ENCODE peak calls at places on chromosome 9, in nine cellular contexts. P is neural progenitor cell, I is right atrium auricular region, R is upper lobe of left lung, O is kidney epithelial cell, Y is Peyer's patch, T is fibroblast of mammary gland, F is AG04450, K is WERI-Rb-1. N is an unnamed sample.
A peak's percentile ranks its signal among the peaks of the same experiment; 100 is the strongest.

GRCh38 chr9:71664566-71664965 is 103.7 kb downstream of the CEMIP2 start:
- DNase-seq in P (no peak), I (no peak), R (no peak), O (no peak), Y (no peak), T (no peak), F (no peak), K (no peak), N (no peak)

GRCh38 chr9:36137392-36138004 is 965 bp downstream of the GLIPR2 start:
- DNase-seq in P (peak; percentile 27), I (no peak), R (peak; percentile 41), O (no peak), Y (no peak), T (peak; percentile 33), F (no peak), K (peak; percentile 24), N (peak; percentile 38)

GRCh38 chr9:32251539-32251938 is 132.9 kb upstream of the ACO1 start:
- DNase-seq in P (peak; percentile 74), I (no peak), R (peak; percentile 25), O (no peak), Y (no peak), T (peak; percentile 58), F (no peak), K (peak; percentile 56), N (no peak)

GRCh38 chr9:27489087-27489876 is 34.8 kb upstream of the IFNK start:
- DNase-seq in P (peak; percentile 87), I (no peak), R (no peak), O (no peak), Y (no peak), T (no peak), F (no peak), K (peak; percentile 9), N (no peak)

GRCh38 chr9:114492991-114493390 is 12.3 kb downstream of the WHRN start:
- DNase-seq in P (no peak), I (no peak), R (no peak), O (no peak), Y (no peak), T (no peak), F (no peak), K (no peak), N (no peak)

GRCh38 chr9:26975728-26976707 is 19.8 kb downstream of the IFT74 start:
- DNase-seq in P (peak; percentile 87), I (no peak), R (no peak), O (no peak), Y (no peak), T (peak; percentile 73), F (no peak), K (peak; percentile 58), N (peak; percentile 50)

GRCh38 chr9:120152295-120152694 is 427.7 kb downstream of the CDK5RAP2 start:
- DNase-seq in P (peak; percentile 87), I (no peak), R (no peak), O (no peak), Y (no peak), T (peak; percentile 11), F (no peak), K (peak; percentile 98), N (no peak)

GRCh38 chr9:125932012-125932411 is 184.8 kb downstream of the PBX3 start:
- DNase-seq in P (no peak), I (peak; percentile 63), R (peak; percentile 26), O (peak; percentile 73), Y (no peak), T (peak; percentile 99), F (peak; percentile 93), K (no peak), N (peak; percentile 92)

GRCh38 chr9:26551971-26552370 is 340.6 kb downstream of the CAAP1 start:
- DNase-seq in P (no peak), I (no peak), R (no peak), O (no peak), Y (no peak), T (no peak), F (no peak), K (no peak), N (no peak)

GRCh38 chr9:128254855-128255759 is 20.7 kb downstream of the GOLGA2 start:
- DNase-seq in P (peak; percentile 89), I (no peak), R (peak; percentile 48), O (no peak), Y (peak; percentile 63), T (peak; percentile 42), F (no peak), K (peak; percentile 88), N (peak; percentile 81)

DNA sequence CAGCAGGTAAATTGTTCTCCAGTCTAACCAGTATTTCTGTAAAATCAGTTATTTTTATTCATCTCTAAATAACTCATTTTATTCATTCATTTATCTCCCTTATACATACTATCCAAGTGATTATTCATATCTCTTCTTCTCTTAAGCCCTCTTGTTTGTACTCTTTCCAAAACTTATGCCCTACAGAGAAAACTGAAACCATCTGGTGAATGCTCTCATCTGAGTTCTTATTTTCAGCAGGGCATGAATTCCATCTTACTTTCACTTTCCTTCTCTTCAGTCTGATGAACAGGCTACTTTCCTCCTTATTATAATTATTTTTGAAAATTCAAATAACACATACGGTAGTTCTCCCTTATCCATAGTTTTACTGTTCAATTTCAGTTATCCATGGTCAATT is 97.3 kb downstream of the SLC44A1 start:
- DNase-seq in P (no peak), I (no peak), R (no peak), O (no peak), Y (no peak), T (peak; percentile 77), F (no peak), K (no peak), N (peak; percentile 60)
- H3K4me3 ChIP-seq in P (no peak overlapping the region), I (no peak overlapping the region), R (peak overlapping the region; percentile 13), O (no peak overlapping the region), Y (peak overlapping the region; percentile 15), T (peak overlapping the region; percentile 12), F (no peak overlapping the region), K (no peak overlapping the region), N (peak overlapping the region; percentile 39)

GRCh38 chr9:109859447-109859846 is 79.4 kb downstream of the PALM2AKAP2 start:
- DNase-seq in P (no peak), I (no peak), R (no peak), O (no peak), Y (no peak), T (no peak), F (no peak), K (no peak), N (peak; percentile 22)
- TF ChIP-seq CTCF in P (peak; percentile 14), I (no peak), R (no peak), O (peak; percentile 23), Y (no peak), T (peak; percentile 51), F (peak; percentile 47), K (no peak), N (no peak)

GRCh38 chr9:98173181-98173580 is 19.3 kb downstream of the CORO2A start:
- DNase-seq in P (no peak), I (no peak), R (no peak), O (no peak), Y (no peak), T (no peak), F (no peak), K (no peak), N (no peak)
- H3K4me3 ChIP-seq in P (no peak overlapping the region), I (no peak overlapping the region), R (no peak overlapping the region), O (no peak overlapping the region), Y (no peak overlapping the region), T (no peak overlapping the region), F (no peak overlapping the region), K (no peak overlapping the region), N (no peak overlapping the region)

DNA sequence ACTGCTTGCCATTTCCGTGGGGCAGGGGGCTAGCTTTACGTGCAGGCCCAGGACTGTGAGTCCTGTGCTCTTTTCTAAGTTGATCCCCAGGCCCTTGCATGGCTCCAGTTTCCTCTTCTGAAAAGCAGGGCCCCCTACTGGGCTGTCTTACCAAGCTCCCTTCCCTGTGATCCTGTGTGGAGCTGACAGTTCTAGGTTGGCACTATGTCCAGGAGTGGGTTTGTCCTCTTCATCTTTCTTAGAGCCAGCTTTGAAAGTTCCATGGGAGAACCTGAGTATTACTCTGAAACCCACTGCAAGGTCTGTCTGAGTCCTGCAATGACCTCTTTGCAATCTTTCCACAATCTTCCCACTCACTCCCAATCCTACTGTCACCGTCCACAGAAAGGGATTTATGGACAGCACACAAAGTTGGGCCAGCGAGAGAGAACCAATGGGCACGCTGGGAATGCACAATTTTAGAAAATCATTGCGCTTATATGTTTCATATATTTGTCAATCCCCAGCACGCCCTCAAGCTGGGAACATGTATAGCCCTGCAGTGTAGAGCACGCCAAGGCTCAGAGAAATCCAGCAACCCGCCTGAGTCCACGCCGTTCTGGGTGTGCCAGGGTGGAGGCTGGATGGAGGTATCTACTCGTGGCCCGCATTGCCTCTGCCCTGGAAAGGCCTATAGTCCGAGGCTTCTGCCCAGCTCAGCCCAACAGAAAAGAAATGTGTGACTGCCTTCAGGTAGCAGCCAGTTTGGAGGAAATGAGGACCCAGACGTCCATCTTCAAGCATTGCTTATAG is 18.0 kb downstream of the S1PR3 start:
- DNase-seq in P (no peak), I (no peak), R (no peak), O (no peak), Y (no peak), T (no peak), F (no peak), K (peak; percentile 29), N (no peak)
- TF ChIP-seq CTCF in P (no peak), I (no peak), R (no peak), O (no peak), Y (no peak), T (peak; percentile 26), F (peak; percentile 35), K (peak; percentile 53), N (peak; percentile 27)

GRCh38 chr9:137080260-137081122 is 3.2 kb downstream of the UAP1L1 start:
- DNase-seq in P (no peak), I (no peak), R (no peak), O (no peak), Y (no peak), T (no peak), F (no peak), K (no peak), N (no peak)

GRCh38 chr9:137079401-137079787 is 2.1 kb downstream of the UAP1L1 start:
- DNase-seq in P (no peak), I (no peak), R (no peak), O (no peak), Y (no peak), T (no peak), F (no peak), K (no peak), N (no peak)

GRCh38 chr9:137077758-137078693 is 709 bp downstream of the UAP1L1 start:
- DNase-seq in P (peak; percentile 44), I (no peak), R (peak; percentile 31), O (no peak), Y (peak; percentile 64), T (no peak), F (no peak), K (no peak), N (peak; percentile 46)

GRCh38 chr9:137077010-137077747 is at the start of gene UAP1L1:
- DNase-seq in P (peak; percentile 75), I (peak; percentile 81), R (peak; percentile 91), O (no peak), Y (peak; percentile 87), T (peak; percentile 52), F (no peak), K (peak; percentile 89), N (peak; percentile 87)

GRCh38 chr9:137078701-137079400 is 1.5 kb downstream of the UAP1L1 start:
- DNase-seq in P (peak; percentile 55), I (no peak), R (no peak), O (no peak), Y (no peak), T (no peak), F (no peak), K (no peak), N (no peak)
- H3K4me3 ChIP-seq in P (no peak overlapping the region), I (no peak overlapping the region), R (peak overlapping the region; percentile 74), O (peak overlapping the region; percentile 68), Y (peak overlapping the region; percentile 75), T (peak overlapping the region; percentile 63), F (peak overlapping the region; percentile 73), K (no peak overlapping the region), N (peak overlapping the region; percentile 79)

GRCh38 chr9:108861464-108861863 is 602 bp upstream of the ACTL7A start:
- DNase-seq in P (no peak), I (no peak), R (peak; percentile 65), O (no peak), Y (no peak), T (no peak), F (no peak), K (no peak), N (no peak)
- TF ChIP-seq CTCF in P (no peak), I (no peak), R (no peak), O (no peak), Y (no peak), T (no peak), F (no peak), K (no peak), N (no peak)

N was measured in foreskin fibroblast.